ENCODE peak calls at places on chromosome 20, in five cellular contexts. One of them, this sample, is unnamed.

GRCh38 chr20:21508230-21509078 is 5.4 kb downstream of the NKX2-2 start:
- DNase-seq in substantia nigra: peak
- DNase-seq in ecto neural progenitor cell: peak
- DNase-seq in nucleus accumbens: peak
- DNase-seq in MCF 10A: no peak
- DNase-seq in this sample: peak

GRCh38 chr20:62197321-62197720 is 14.5 kb downstream of the MTG2 start:
- DNase-seq in substantia nigra: no peak
- DNase-seq in ecto neural progenitor cell: no peak
- DNase-seq in nucleus accumbens: no peak
- DNase-seq in MCF 10A: no peak
- DNase-seq in this sample: no peak

GRCh38 chr20:58714923-58715708 is 22.5 kb downstream of the NPEPL1 start:
- DNase-seq in substantia nigra: no peak
- DNase-seq in ecto neural progenitor cell: peak
- DNase-seq in nucleus accumbens: no peak
- DNase-seq in MCF 10A: no peak
- DNase-seq in this sample: no peak

GRCh38 chr20:50312682-50313187 is 122.1 kb downstream of the CEBPB start:
- DNase-seq in substantia nigra: no peak
- DNase-seq in ecto neural progenitor cell: no peak
- DNase-seq in nucleus accumbens: no peak
- DNase-seq in MCF 10A: peak
- DNase-seq in this sample: no peak

GRCh38 chr20:38007526-38007925 is 25.7 kb downstream of the TTI1 start:
- DNase-seq in substantia nigra: no peak
- DNase-seq in ecto neural progenitor cell: no peak
- DNase-seq in nucleus accumbens: no peak
- DNase-seq in MCF 10A: no peak
- DNase-seq in this sample: no peak

GRCh38 chr20:6185268-6185667 is 62.4 kb upstream of the FERMT1 start:
- DNase-seq in substantia nigra: no peak
- DNase-seq in ecto neural progenitor cell: no peak
- DNase-seq in nucleus accumbens: no peak
- DNase-seq in MCF 10A: no peak
- DNase-seq in this sample: no peak

GRCh38 chr20:33053291-33054106 is at the start of gene BPIFB3:
- DNase-seq in substantia nigra: no peak
- DNase-seq in ecto neural progenitor cell: no peak
- DNase-seq in nucleus accumbens: no peak
- DNase-seq in MCF 10A: no peak
- DNase-seq in this sample: no peak

GRCh38 chr20:48681201-48681881 is 146.5 kb downstream of the PREX1 start:
- DNase-seq in substantia nigra: no peak
- DNase-seq in ecto neural progenitor cell: no peak
- DNase-seq in nucleus accumbens: no peak
- DNase-seq in MCF 10A: no peak
- DNase-seq in this sample: no peak

GRCh38 chr20:4875578-4876067 is 125.7 kb downstream of the SLC23A2 start:
- DNase-seq in substantia nigra: no peak
- DNase-seq in ecto neural progenitor cell: no peak
- DNase-seq in nucleus accumbens: no peak
- DNase-seq in MCF 10A: no peak
- DNase-seq in this sample: no peak

GRCh38 chr20:33685328-33686007 is 717 bp downstream of the E2F1 start:
- DNase-seq in substantia nigra: no peak
- DNase-seq in ecto neural progenitor cell: peak
- DNase-seq in nucleus accumbens: no peak
- DNase-seq in MCF 10A: peak
- DNase-seq in this sample: no peak

GRCh38 chr20:37356961-37357371 is 11.0 kb downstream of the SRC start:
- DNase-seq in substantia nigra: no peak
- DNase-seq in ecto neural progenitor cell: no peak
- DNase-seq in nucleus accumbens: no peak
- DNase-seq in MCF 10A: no peak
- DNase-seq in this sample: no peak

GRCh38 chr20:45211569-45212474 is 5.0 kb downstream of the SEMG1 start:
- DNase-seq in substantia nigra: no peak
- DNase-seq in ecto neural progenitor cell: no peak
- DNase-seq in nucleus accumbens: no peak
- DNase-seq in MCF 10A: no peak
- DNase-seq in this sample: no peak

This sample was measured in head of caudate nucleus.